ENCODE peak calls at places on chromosomes 11 and 22, in four cellular contexts. One of them, this sample, is unnamed.

GRCh38 chr11:76023408-76024068 is 182.8 kb downstream of the WNT11 start:
- DNase-seq in activated CD8-positive, alpha-beta memory T cell treated with anti-CD3 and anti-CD28 coated beads for 4 hours: no peak
- DNase-seq in AG08396: no peak
- DNase-seq in AG09319: no peak
- DNase-seq in this sample: no peak

GRCh38 chr11:17934194-17934593 is 78.7 kb downstream of the SERGEF start:
- DNase-seq in activated CD8-positive, alpha-beta memory T cell treated with anti-CD3 and anti-CD28 coated beads for 4 hours: no peak
- DNase-seq in AG08396: no peak
- DNase-seq in AG09319: no peak
- DNase-seq in this sample: peak

GRCh38 chr11:2139118-2139490 is at the start of gene IGF2:
- DNase-seq in activated CD8-positive, alpha-beta memory T cell treated with anti-CD3 and anti-CD28 coated beads for 4 hours: no peak
- DNase-seq in AG08396: peak
- DNase-seq in AG09319: no peak
- DNase-seq in this sample: no peak

GRCh38 chr11:1825039-1825740 is 9.6 kb upstream of the SYT8 start:
- DNase-seq in activated CD8-positive, alpha-beta memory T cell treated with anti-CD3 and anti-CD28 coated beads for 4 hours: no peak
- DNase-seq in AG08396: peak
- DNase-seq in AG09319: no peak
- DNase-seq in this sample: no peak

GRCh38 chr11:28729339-28729738 is 621.2 kb downstream of the METTL15 start:
- DNase-seq in activated CD8-positive, alpha-beta memory T cell treated with anti-CD3 and anti-CD28 coated beads for 4 hours: no peak
- DNase-seq in AG08396: no peak
- DNase-seq in AG09319: no peak
- DNase-seq in this sample: no peak

GRCh38 chr22:44184006-44184405 is 3.3 kb downstream of the PARVG start:
- DNase-seq in activated CD8-positive, alpha-beta memory T cell treated with anti-CD3 and anti-CD28 coated beads for 4 hours: no peak
- DNase-seq in AG08396: no peak
- DNase-seq in AG09319: no peak
- DNase-seq in this sample: no peak

GRCh38 chr11:2916114-2916891 is 12.9 kb downstream of the PHLDA2 start:
- DNase-seq in activated CD8-positive, alpha-beta memory T cell treated with anti-CD3 and anti-CD28 coated beads for 4 hours: no peak
- DNase-seq in AG08396: no peak
- DNase-seq in AG09319: no peak
- DNase-seq in this sample: no peak

GRCh38 chr22:20094158-20094807 is 14.2 kb downstream of the DGCR8 start:
- DNase-seq in activated CD8-positive, alpha-beta memory T cell treated with anti-CD3 and anti-CD28 coated beads for 4 hours: no peak
- DNase-seq in AG08396: no peak
- DNase-seq in AG09319: no peak
- DNase-seq in this sample: no peak

GRCh38 chr11:95668113-95668512 is 121.5 kb downstream of the FAM76B start:
- DNase-seq in activated CD8-positive, alpha-beta memory T cell treated with anti-CD3 and anti-CD28 coated beads for 4 hours: no peak
- DNase-seq in AG08396: no peak
- DNase-seq in AG09319: no peak
- DNase-seq in this sample: no peak

GRCh38 chr22:48369789-48370507 is 1457.7 kb downstream of the BRD1 start:
- DNase-seq in activated CD8-positive, alpha-beta memory T cell treated with anti-CD3 and anti-CD28 coated beads for 4 hours: no peak
- DNase-seq in AG08396: no peak
- DNase-seq in AG09319: no peak
- DNase-seq in this sample: peak

GRCh38 chr11:100546714-100547113 is 140.4 kb upstream of the ARHGAP42 start:
- DNase-seq in activated CD8-positive, alpha-beta memory T cell treated with anti-CD3 and anti-CD28 coated beads for 4 hours: no peak
- DNase-seq in AG08396: no peak
- DNase-seq in AG09319: no peak
- DNase-seq in this sample: no peak

GRCh38 chr11:32122200-32122599 is 31.3 kb downstream of the RCN1 start:
- DNase-seq in activated CD8-positive, alpha-beta memory T cell treated with anti-CD3 and anti-CD28 coated beads for 4 hours: no peak
- DNase-seq in AG08396: no peak
- DNase-seq in AG09319: no peak
- DNase-seq in this sample: no peak

GRCh38 chr11:106062592-106062949 is 14.6 kb downstream of the KBTBD3 start:
- DNase-seq in activated CD8-positive, alpha-beta memory T cell treated with anti-CD3 and anti-CD28 coated beads for 4 hours: no peak
- DNase-seq in AG08396: no peak
- DNase-seq in AG09319: no peak
- DNase-seq in this sample: no peak

GRCh38 chr11:55942785-55943392 is 6.7 kb upstream of the OR5I1 start:
- DNase-seq in activated CD8-positive, alpha-beta memory T cell treated with anti-CD3 and anti-CD28 coated beads for 4 hours: no peak
- DNase-seq in AG08396: peak
- DNase-seq in AG09319: no peak
- DNase-seq in this sample: peak

This sample was measured in DMS153.